ENCODE peak calls at places on chromosomes 12 and 14, in nine cellular contexts. One of them, this sample, is unnamed.

GRCh38 chr12:126719886-126720666 is 1546.9 kb upstream of the TMEM132C start:
- DNase-seq in suprapubic skin: no peak
- DNase-seq in astrocyte of the spinal cord: no peak
- DNase-seq in HFFc6: no peak
- DNase-seq in Peyer's patch: no peak
- DNase-seq in CD4-positive, alpha-beta T cell: no peak
- DNase-seq in choroid plexus epithelial cell: no peak
- DNase-seq in heart right ventricle: no peak
- DNase-seq in right atrium auricular region: no peak
- DNase-seq in this sample: no peak

GRCh38 chr12:11535127-11535526 is 114.3 kb upstream of the ETV6 start:
- DNase-seq in HFFc6: no peak
- DNase-seq in Peyer's patch: no peak
- DNase-seq in astrocyte of the spinal cord: no peak
- DNase-seq in suprapubic skin: no peak
- DNase-seq in heart right ventricle: no peak
- DNase-seq in CD4-positive, alpha-beta T cell: no peak
- DNase-seq in choroid plexus epithelial cell: no peak
- DNase-seq in right atrium auricular region: no peak
- DNase-seq in this sample: no peak

GRCh38 chr14:88588081-88588480 is 25.2 kb downstream of the ZC3H14 start:
- DNase-seq in choroid plexus epithelial cell: no peak
- DNase-seq in suprapubic skin: no peak
- DNase-seq in right atrium auricular region: no peak
- DNase-seq in astrocyte of the spinal cord: no peak
- DNase-seq in HFFc6: no peak
- DNase-seq in Peyer's patch: no peak
- DNase-seq in heart right ventricle: no peak
- DNase-seq in CD4-positive, alpha-beta T cell: no peak
- DNase-seq in this sample: no peak

GRCh38 chr14:79278798-79279644 is 932.3 kb downstream of the DIO2 start:
- DNase-seq in right atrium auricular region: peak; percentile 80
- DNase-seq in HFFc6: peak; percentile 52
- DNase-seq in heart right ventricle: peak; percentile 59
- DNase-seq in Peyer's patch: peak; percentile 19
- DNase-seq in choroid plexus epithelial cell: peak; percentile 93
- DNase-seq in suprapubic skin: peak; percentile 67
- DNase-seq in CD4-positive, alpha-beta T cell: no peak
- DNase-seq in astrocyte of the spinal cord: peak; percentile 91
- DNase-seq in this sample: peak; percentile 48

GRCh38 chr12:85835417-85835809 is 796 bp downstream of the RASSF9 start:
- DNase-seq in suprapubic skin: no peak
- DNase-seq in astrocyte of the spinal cord: peak; percentile 46
- DNase-seq in HFFc6: no peak
- DNase-seq in right atrium auricular region: no peak
- DNase-seq in choroid plexus epithelial cell: no peak
- DNase-seq in Peyer's patch: no peak
- DNase-seq in heart right ventricle: no peak
- DNase-seq in CD4-positive, alpha-beta T cell: no peak
- DNase-seq in this sample: no peak

GRCh38 chr14:92625213-92625612 is 111.6 kb downstream of the RIN3 start:
- DNase-seq in astrocyte of the spinal cord: peak; percentile 96
- DNase-seq in CD4-positive, alpha-beta T cell: no peak
- DNase-seq in suprapubic skin: no peak
- DNase-seq in heart right ventricle: no peak
- DNase-seq in Peyer's patch: no peak
- DNase-seq in right atrium auricular region: no peak
- DNase-seq in HFFc6: peak; percentile 94
- DNase-seq in choroid plexus epithelial cell: peak; percentile 87
- DNase-seq in this sample: no peak

GRCh38 chr14:66008631-66009030 is 477.5 kb upstream of the CCDC196 start:
- DNase-seq in CD4-positive, alpha-beta T cell: no peak
- DNase-seq in astrocyte of the spinal cord: no peak
- DNase-seq in HFFc6: no peak
- DNase-seq in heart right ventricle: no peak
- DNase-seq in right atrium auricular region: no peak
- DNase-seq in suprapubic skin: no peak
- DNase-seq in Peyer's patch: no peak
- DNase-seq in choroid plexus epithelial cell: no peak
- DNase-seq in this sample: no peak

GRCh38 chr14:102909462-102909861 is 13.0 kb upstream of the AMN start:
- DNase-seq in HFFc6: no peak
- DNase-seq in Peyer's patch: no peak
- DNase-seq in choroid plexus epithelial cell: no peak
- DNase-seq in suprapubic skin: no peak
- DNase-seq in right atrium auricular region: no peak
- DNase-seq in heart right ventricle: no peak
- DNase-seq in CD4-positive, alpha-beta T cell: no peak
- DNase-seq in astrocyte of the spinal cord: no peak
- DNase-seq in this sample: no peak

GRCh38 chr12:25938581-25938980 is 19.9 kb upstream of the RASSF8 start:
- DNase-seq in HFFc6: no peak
- DNase-seq in Peyer's patch: no peak
- DNase-seq in suprapubic skin: no peak
- DNase-seq in astrocyte of the spinal cord: no peak
- DNase-seq in right atrium auricular region: no peak
- DNase-seq in choroid plexus epithelial cell: no peak
- DNase-seq in CD4-positive, alpha-beta T cell: no peak
- DNase-seq in heart right ventricle: no peak
- DNase-seq in this sample: no peak

GRCh38 chr14:65170768-65171251 is 68.5 kb upstream of the MAX start:
- DNase-seq in Peyer's patch: peak; percentile 54
- DNase-seq in astrocyte of the spinal cord: peak; percentile 80
- DNase-seq in CD4-positive, alpha-beta T cell: peak; percentile 18
- DNase-seq in HFFc6: peak; percentile 77
- DNase-seq in suprapubic skin: no peak
- DNase-seq in heart right ventricle: no peak
- DNase-seq in choroid plexus epithelial cell: peak; percentile 86
- DNase-seq in right atrium auricular region: no peak
- DNase-seq in this sample: no peak

GRCh38 chr12:98238513-98238912 is 276.9 kb upstream of the TMPO start:
- DNase-seq in right atrium auricular region: no peak
- DNase-seq in suprapubic skin: no peak
- DNase-seq in Peyer's patch: no peak
- DNase-seq in CD4-positive, alpha-beta T cell: no peak
- DNase-seq in astrocyte of the spinal cord: peak; percentile 52
- DNase-seq in heart right ventricle: no peak
- DNase-seq in choroid plexus epithelial cell: peak; percentile 5
- DNase-seq in HFFc6: peak; percentile 27
- DNase-seq in this sample: no peak

GRCh38 chr12:49832836-49833421 is 4.7 kb upstream of the NCKAP5L start:
- DNase-seq in choroid plexus epithelial cell: peak; percentile 72
- DNase-seq in CD4-positive, alpha-beta T cell: no peak
- DNase-seq in suprapubic skin: no peak
- DNase-seq in heart right ventricle: no peak
- DNase-seq in right atrium auricular region: no peak
- DNase-seq in Peyer's patch: no peak
- DNase-seq in astrocyte of the spinal cord: peak; percentile 49
- DNase-seq in HFFc6: peak; percentile 65
- DNase-seq in this sample: no peak

GRCh38 chr14:101233016-101233355 is 328.3 kb upstream of the DIO3 start:
- DNase-seq in Peyer's patch: no peak
- DNase-seq in HFFc6: no peak
- DNase-seq in choroid plexus epithelial cell: no peak
- DNase-seq in CD4-positive, alpha-beta T cell: no peak
- DNase-seq in astrocyte of the spinal cord: no peak
- DNase-seq in suprapubic skin: peak; percentile 32
- DNase-seq in heart right ventricle: no peak
- DNase-seq in right atrium auricular region: no peak
- DNase-seq in this sample: no peak

GRCh38 chr14:98994571-98994970 is 277.4 kb downstream of the BCL11B start:
- DNase-seq in CD4-positive, alpha-beta T cell: no peak
- DNase-seq in Peyer's patch: no peak
- DNase-seq in HFFc6: no peak
- DNase-seq in choroid plexus epithelial cell: no peak
- DNase-seq in astrocyte of the spinal cord: no peak
- DNase-seq in suprapubic skin: no peak
- DNase-seq in right atrium auricular region: no peak
- DNase-seq in heart right ventricle: no peak
- DNase-seq in this sample: no peak

GRCh38 chr14:53954551-53955233 is 1.9 kb downstream of the BMP4 start:
- DNase-seq in right atrium auricular region: no peak
- DNase-seq in CD4-positive, alpha-beta T cell: no peak
- DNase-seq in heart right ventricle: peak; percentile 38
- DNase-seq in Peyer's patch: no peak
- DNase-seq in suprapubic skin: peak; percentile 73
- DNase-seq in astrocyte of the spinal cord: peak; percentile 11
- DNase-seq in HFFc6: no peak
- DNase-seq in choroid plexus epithelial cell: peak; percentile 13
- DNase-seq in this sample: peak; percentile 32

GRCh38 chr14:92740440-92740839 is 8.0 kb downstream of the LGMN start:
- DNase-seq in right atrium auricular region: no peak
- DNase-seq in CD4-positive, alpha-beta T cell: no peak
- DNase-seq in heart right ventricle: no peak
- DNase-seq in suprapubic skin: no peak
- DNase-seq in HFFc6: no peak
- DNase-seq in Peyer's patch: no peak
- DNase-seq in choroid plexus epithelial cell: no peak
- DNase-seq in astrocyte of the spinal cord: no peak
- DNase-seq in this sample: no peak

GRCh38 chr12:58067610-58068387 is 126.4 kb downstream of the ATP23 start:
- DNase-seq in suprapubic skin: no peak
- DNase-seq in right atrium auricular region: no peak
- DNase-seq in heart right ventricle: no peak
- DNase-seq in astrocyte of the spinal cord: peak; percentile 40
- DNase-seq in HFFc6: peak; percentile 96
- DNase-seq in Peyer's patch: no peak
- DNase-seq in CD4-positive, alpha-beta T cell: no peak
- DNase-seq in choroid plexus epithelial cell: peak; percentile 84
- DNase-seq in this sample: no peak

GRCh38 chr12:119415714-119416113 is 81.2 kb downstream of the CCDC60 start:
- DNase-seq in astrocyte of the spinal cord: no peak
- DNase-seq in CD4-positive, alpha-beta T cell: no peak
- DNase-seq in Peyer's patch: no peak
- DNase-seq in heart right ventricle: no peak
- DNase-seq in HFFc6: no peak
- DNase-seq in choroid plexus epithelial cell: no peak
- DNase-seq in right atrium auricular region: no peak
- DNase-seq in suprapubic skin: no peak
- DNase-seq in this sample: no peak

GRCh38 chr14:72682188-72682587 is 211.7 kb downstream of the DPF3 start:
- DNase-seq in HFFc6: peak; percentile 58
- DNase-seq in right atrium auricular region: no peak
- DNase-seq in heart right ventricle: no peak
- DNase-seq in CD4-positive, alpha-beta T cell: no peak
- DNase-seq in suprapubic skin: no peak
- DNase-seq in Peyer's patch: no peak
- DNase-seq in astrocyte of the spinal cord: peak; percentile 17
- DNase-seq in choroid plexus epithelial cell: peak; percentile 26
- DNase-seq in this sample: no peak

GRCh38 chr12:123744836-123745235 is 17.3 kb upstream of the DNAH10 start:
- DNase-seq in suprapubic skin: no peak
- DNase-seq in astrocyte of the spinal cord: no peak
- DNase-seq in heart right ventricle: no peak
- DNase-seq in right atrium auricular region: no peak
- DNase-seq in HFFc6: no peak
- DNase-seq in Peyer's patch: no peak
- DNase-seq in choroid plexus epithelial cell: no peak
- DNase-seq in CD4-positive, alpha-beta T cell: no peak
- DNase-seq in this sample: no peak
- TF ChIP-seq CTCF in suprapubic skin: no peak
- TF ChIP-seq CTCF in astrocyte of the spinal cord: peak; percentile 13
- TF ChIP-seq CTCF in heart right ventricle: peak; percentile 24
- TF ChIP-seq CTCF in right atrium auricular region: no peak
- TF ChIP-seq CTCF in HFFc6: peak; percentile 23
- TF ChIP-seq CTCF in Peyer's patch: no peak
- TF ChIP-seq CTCF in choroid plexus epithelial cell: peak; percentile 21
- TF ChIP-seq CTCF in CD4-positive, alpha-beta T cell: no peak
- TF ChIP-seq CTCF in this sample: peak; percentile 32

DNA sequence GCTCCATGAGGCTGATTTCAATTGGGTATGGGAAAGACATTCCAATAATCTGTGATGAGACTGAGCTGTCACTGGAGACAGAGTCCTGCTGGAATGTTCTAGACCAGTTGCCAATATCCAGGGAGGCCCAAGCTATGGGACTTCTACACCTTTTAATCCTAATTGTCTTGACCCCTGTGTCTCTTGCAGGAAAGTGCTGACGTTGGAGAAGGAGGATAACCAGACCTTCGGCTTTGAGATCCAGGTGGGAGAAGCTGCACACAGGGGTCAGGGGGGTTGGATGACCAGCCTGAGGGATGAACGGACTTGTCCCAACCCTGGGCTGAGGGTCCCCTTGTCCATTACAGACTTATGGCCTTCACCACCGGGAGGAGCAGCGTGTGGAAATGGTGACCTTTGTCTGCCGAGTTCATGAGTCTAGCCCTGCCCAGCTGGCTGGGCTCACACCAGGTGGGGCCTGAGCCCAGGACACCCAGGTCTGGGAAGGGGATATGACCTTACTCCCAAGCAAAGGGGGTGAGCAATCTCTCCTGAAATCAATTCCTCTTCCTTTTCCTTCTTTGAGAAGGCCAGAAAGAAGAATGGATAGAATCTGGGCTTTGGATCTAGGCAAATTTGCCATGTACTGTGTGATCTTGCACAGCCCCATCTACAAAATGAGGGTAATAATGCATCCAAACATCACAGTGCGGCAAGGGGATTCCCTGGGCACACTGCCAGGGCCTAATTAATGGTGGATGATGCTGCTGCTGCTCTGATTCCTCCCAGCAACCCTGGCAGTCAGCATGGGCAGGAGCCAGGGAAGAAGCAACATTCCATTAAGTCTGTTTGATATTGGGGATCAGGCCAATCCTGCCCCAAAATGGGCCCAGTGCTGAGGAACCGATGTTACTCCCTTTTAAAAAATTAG is 4.2 kb downstream of the TAMALIN start:
- DNase-seq in Peyer's patch: no peak
- DNase-seq in astrocyte of the spinal cord: no peak
- DNase-seq in choroid plexus epithelial cell: no peak
- DNase-seq in right atrium auricular region: no peak
- DNase-seq in CD4-positive, alpha-beta T cell: no peak
- DNase-seq in suprapubic skin: no peak
- DNase-seq in HFFc6: no peak
- DNase-seq in heart right ventricle: no peak
- DNase-seq in this sample: no peak
- TF ChIP-seq CTCF in Peyer's patch: no peak
- TF ChIP-seq CTCF in astrocyte of the spinal cord: no peak
- TF ChIP-seq CTCF in choroid plexus epithelial cell: no peak
- TF ChIP-seq CTCF in right atrium auricular region: no peak
- TF ChIP-seq CTCF in CD4-positive, alpha-beta T cell: no peak
- TF ChIP-seq CTCF in suprapubic skin: no peak
- TF ChIP-seq CTCF in HFFc6: no peak
- TF ChIP-seq CTCF in heart right ventricle: no peak
- TF ChIP-seq CTCF in this sample: no peak

GRCh38 chr12:113779774-113780173 is 186.4 kb downstream of the RBM19 start:
- DNase-seq in right atrium auricular region: no peak
- DNase-seq in CD4-positive, alpha-beta T cell: no peak
- DNase-seq in heart right ventricle: no peak
- DNase-seq in Peyer's patch: no peak
- DNase-seq in astrocyte of the spinal cord: no peak
- DNase-seq in suprapubic skin: no peak
- DNase-seq in choroid plexus epithelial cell: no peak
- DNase-seq in HFFc6: no peak
- DNase-seq in this sample: no peak
- TF ChIP-seq CTCF in right atrium auricular region: no peak
- TF ChIP-seq CTCF in CD4-positive, alpha-beta T cell: no peak
- TF ChIP-seq CTCF in heart right ventricle: no peak
- TF ChIP-seq CTCF in Peyer's patch: no peak
- TF ChIP-seq CTCF in astrocyte of the spinal cord: no peak
- TF ChIP-seq CTCF in suprapubic skin: no peak
- TF ChIP-seq CTCF in choroid plexus epithelial cell: no peak
- TF ChIP-seq CTCF in HFFc6: no peak
- TF ChIP-seq CTCF in this sample: no peak

GRCh38 chr12:82673698-82674097 is 13.0 kb upstream of the TMTC2 start:
- DNase-seq in right atrium auricular region: no peak
- DNase-seq in suprapubic skin: no peak
- DNase-seq in astrocyte of the spinal cord: no peak
- DNase-seq in heart right ventricle: no peak
- DNase-seq in CD4-positive, alpha-beta T cell: no peak
- DNase-seq in choroid plexus epithelial cell: no peak
- DNase-seq in HFFc6: no peak
- DNase-seq in Peyer's patch: no peak
- DNase-seq in this sample: no peak
- TF ChIP-seq CTCF in right atrium auricular region: no peak
- TF ChIP-seq CTCF in suprapubic skin: no peak
- TF ChIP-seq CTCF in astrocyte of the spinal cord: no peak
- TF ChIP-seq CTCF in heart right ventricle: no peak
- TF ChIP-seq CTCF in CD4-positive, alpha-beta T cell: no peak
- TF ChIP-seq CTCF in choroid plexus epithelial cell: no peak
- TF ChIP-seq CTCF in HFFc6: no peak
- TF ChIP-seq CTCF in Peyer's patch: no peak
- TF ChIP-seq CTCF in this sample: no peak